ENCODE peak calls at places on chromosomes 11 and 22, in seven cellular contexts. V is neuronal stem cell; J is right atrium auricular region; O is HCT116; Y is upper lobe of right lung; A is fibroblast of lung; D is naive thymus-derived CD4-positive, alpha-beta T cell. C is an unnamed sample.

GRCh38 chr11:85313741-85314140 is 313.4 kb downstream of the DLG2 start:
- DNase-seq in V (no peak), J (no peak), O (no peak), Y (no peak), A (no peak), D (no peak), C (no peak)

GRCh38 chr11:121996574-121996973 is 119.4 kb downstream of the BLID start:
- DNase-seq in V (no peak), J (no peak), O (no peak), Y (no peak), A (no peak), D (no peak), C (no peak)

GRCh38 chr11:128415539-128415938 is 171.8 kb downstream of the ETS1 start:
- DNase-seq in V (no peak), J (no peak), O (no peak), Y (no peak), A (no peak), D (no peak), C (no peak)

GRCh38 chr11:35313066-35313765 is 106.1 kb downstream of the SLC1A2 start:
- DNase-seq in V (no peak), J (no peak), O (no peak), Y (no peak), A (no peak), D (no peak), C (no peak)

GRCh38 chr22:36289406-36289870 is 36.5 kb downstream of the APOL1 start:
- DNase-seq in V (no peak), J (no peak), O (no peak), Y (peak; percentile 81), A (no peak), D (no peak), C (no peak)

GRCh38 chr11:35511666-35512065 is 13.8 kb downstream of the PAMR1 start:
- DNase-seq in V (no peak), J (no peak), O (no peak), Y (no peak), A (peak; percentile 41), D (no peak), C (peak; percentile 65)

GRCh38 chr11:134925432-134925831 is 513.4 kb upstream of the B3GAT1 start:
- DNase-seq in V (no peak), J (no peak), O (no peak), Y (no peak), A (no peak), D (no peak), C (no peak)

GRCh38 chr11:120863359-120863758 is 160.5 kb upstream of the TBCEL start:
- DNase-seq in V (no peak), J (no peak), O (no peak), Y (no peak), A (no peak), D (no peak), C (no peak)

GRCh38 chr11:44179173-44179572 is 83.7 kb downstream of the EXT2 start:
- DNase-seq in V (no peak), J (no peak), O (no peak), Y (no peak), A (no peak), D (no peak), C (no peak)

GRCh38 chr11:69022268-69022667 is 9.2 kb upstream of the MRGPRF start:
- DNase-seq in V (no peak), J (no peak), O (no peak), Y (no peak), A (no peak), D (no peak), C (no peak)

GRCh38 chr11:46345131-46345597 is 2.1 kb upstream of the DGKZ start:
- DNase-seq in V (no peak), J (no peak), O (no peak), Y (peak; percentile 84), A (no peak), D (no peak), C (peak; percentile 82)

GRCh38 chr11:118078972-118079411 is 2.1 kb downstream of the TMPRSS4 start:
- DNase-seq in V (no peak), J (no peak), O (no peak), Y (no peak), A (no peak), D (no peak), C (no peak)

GRCh38 chr11:13357232-13357631 is 79.6 kb downstream of the BMAL1 start:
- DNase-seq in V (no peak), J (no peak), O (no peak), Y (no peak), A (no peak), D (no peak), C (peak; percentile 80)

GRCh38 chr22:20080776-20081654 is 974 bp downstream of the DGCR8 start:
- DNase-seq in V (peak; percentile 45), J (no peak), O (no peak), Y (no peak), A (peak; percentile 57), D (no peak), C (peak; percentile 74)

GRCh38 chr22:29109853-29110252 is 37.0 kb downstream of the KREMEN1 start:
- DNase-seq in V (no peak), J (no peak), O (no peak), Y (no peak), A (peak; percentile 43), D (no peak), C (no peak)

GRCh38 chr11:111694851-111695250 is 71.3 kb downstream of the PPP2R1B start:
- DNase-seq in V (no peak), J (no peak), O (no peak), Y (no peak), A (peak; percentile 99), D (no peak), C (no peak)

GRCh38 chr22:45008853-45009751 is 703 bp downstream of the PHF21B start:
- DNase-seq in V (peak; percentile 46), J (no peak), O (no peak), Y (no peak), A (no peak), D (no peak), C (peak; percentile 73)

GRCh38 chr22:47238886-47239860 is 476.7 kb downstream of the TBC1D22A start:
- DNase-seq in V (no peak), J (peak; percentile 52), O (no peak), Y (no peak), A (peak; percentile 28), D (no peak), C (no peak)
- H3K9me3 ChIP-seq in V (peaks cover 31% of the 10 kb centered on the region), J (peaks cover 7% of the 10 kb centered on the region), O (no peaks in the 10 kb centered on the region), Y (no peaks in the 10 kb centered on the region), A (no peaks in the 10 kb centered on the region), D (no peaks in the 10 kb centered on the region), C (peaks cover 57% of the 10 kb centered on the region)

DNA sequence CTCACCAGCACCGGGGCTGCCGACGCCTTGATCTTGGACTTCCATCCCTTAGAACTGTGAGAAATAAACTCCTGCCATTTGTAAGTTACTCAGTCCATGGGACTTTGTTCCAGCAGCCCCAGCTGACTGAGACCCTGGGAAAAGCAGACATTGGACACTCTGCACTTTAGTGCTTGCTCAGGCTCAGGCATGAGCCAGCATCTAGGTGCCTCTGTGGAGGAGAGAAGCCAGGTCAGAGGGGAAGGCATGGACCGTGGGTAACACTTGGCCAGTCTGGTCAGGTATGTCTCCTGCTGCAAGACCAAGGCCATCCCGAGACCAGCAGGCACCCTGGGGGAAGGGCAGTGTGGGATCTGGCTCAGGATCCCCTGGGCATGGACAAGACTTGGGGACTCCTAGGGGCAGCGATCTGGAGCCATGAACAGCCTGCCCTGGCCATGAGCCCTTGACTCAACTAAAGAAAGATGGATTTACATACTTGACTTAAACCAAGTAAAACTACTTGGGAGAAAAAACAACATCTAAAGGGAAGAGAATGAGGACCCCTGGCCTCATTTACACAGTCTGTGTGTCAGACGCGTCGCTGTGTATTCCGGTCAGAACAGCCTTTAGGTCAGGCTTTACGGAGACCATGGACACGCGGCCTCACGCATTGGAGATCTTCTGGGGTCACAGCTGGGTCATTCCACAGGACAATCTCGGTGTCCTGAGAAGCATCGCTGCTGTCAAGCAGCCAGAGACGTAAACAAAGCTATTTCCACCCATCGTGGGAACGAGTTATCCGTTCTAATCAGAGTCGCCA is 497.1 kb downstream of the BRD1 start:
- DNase-seq in V (no peak), J (peak; percentile 38), O (no peak), Y (peak; percentile 41), A (no peak), D (no peak), C (peak; percentile 28)
- H3K9me3 ChIP-seq in V (peaks cover 8% of the 10 kb centered on the region), J (peaks cover 13% of the 10 kb centered on the region), O (no peaks in the 10 kb centered on the region), Y (no peaks in the 10 kb centered on the region), A (no peaks in the 10 kb centered on the region), D (no peaks in the 10 kb centered on the region), C (no peaks in the 10 kb centered on the region)

DNA sequence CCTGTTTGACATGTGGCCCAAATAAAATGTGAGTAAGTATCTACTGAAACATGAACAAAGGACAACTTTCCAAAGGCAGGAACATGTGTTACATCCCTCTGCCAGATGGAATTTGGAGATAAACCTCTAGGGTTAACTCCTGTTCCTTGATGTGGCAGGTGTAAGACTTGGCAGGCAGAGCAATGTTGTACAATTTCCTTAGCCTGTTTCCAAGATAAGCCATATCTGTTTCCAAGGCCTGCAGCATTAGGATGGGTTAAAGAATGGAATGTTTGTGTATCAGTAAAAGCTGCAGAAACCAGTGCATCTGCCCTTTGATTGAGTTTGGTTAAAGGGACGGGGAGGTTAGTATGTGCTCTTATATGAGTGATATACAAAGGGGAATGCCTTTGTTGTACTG is 8.8 kb upstream of the DNAJB13 start:
- DNase-seq in V (no peak), J (no peak), O (no peak), Y (no peak), A (no peak), D (no peak), C (no peak)
- H3K9me3 ChIP-seq in V (peaks cover 6% of the 10 kb centered on the region), J (no peaks in the 10 kb centered on the region), O (peaks cover 13% of the 10 kb centered on the region), Y (no peaks in the 10 kb centered on the region), A (no peaks in the 10 kb centered on the region), D (no peaks in the 10 kb centered on the region), C (peaks cover 50% of the 10 kb centered on the region)

GRCh38 chr22:49590851-49591445 is 236.7 kb downstream of the BRD1 start:
- DNase-seq in V (no peak), J (no peak), O (no peak), Y (peak; percentile 63), A (no peak), D (no peak), C (no peak)

GRCh38 chr22:49588739-49589138 is 238.9 kb downstream of the BRD1 start:
- DNase-seq in V (no peak), J (no peak), O (no peak), Y (peak; percentile 52), A (no peak), D (no peak), C (no peak)

GRCh38 chr22:49590381-49590780 is 237.3 kb downstream of the BRD1 start:
- DNase-seq in V (no peak), J (no peak), O (no peak), Y (peak; percentile 46), A (no peak), D (no peak), C (no peak)

GRCh38 chr22:49589301-49589700 is 238.4 kb downstream of the BRD1 start:
- DNase-seq in V (no peak), J (no peak), O (no peak), Y (peak; percentile 40), A (no peak), D (no peak), C (no peak)

GRCh38 chr22:49589811-49590210 is 237.9 kb downstream of the BRD1 start:
- DNase-seq in V (no peak), J (no peak), O (no peak), Y (peak; percentile 57), A (no peak), D (no peak), C (no peak)
- H3K9me3 ChIP-seq in V (peaks cover 2% of the 10 kb centered on the region), J (peaks cover 5% of the 10 kb centered on the region), O (no peaks in the 10 kb centered on the region), Y (no peaks in the 10 kb centered on the region), A (no peaks in the 10 kb centered on the region), D (no peaks in the 10 kb centered on the region), C (peaks cover 23% of the 10 kb centered on the region)

GRCh38 chr22:49599039-49599438 is 228.6 kb downstream of the BRD1 start:
- DNase-seq in V (no peak), J (no peak), O (no peak), Y (peak; percentile 52), A (no peak), D (no peak), C (no peak)
- H3K9me3 ChIP-seq in V (peaks cover 10% of the 10 kb centered on the region), J (peaks cover 10% of the 10 kb centered on the region), O (no peaks in the 10 kb centered on the region), Y (no peaks in the 10 kb centered on the region), A (peaks cover 2% of the 10 kb centered on the region), D (no peaks in the 10 kb centered on the region), C (peaks cover 8% of the 10 kb centered on the region)

C was measured in endodermal cell.